ENCODE peak calls at places on chromosome X, in four cellular contexts. N is HepG2, Z is HEK293T, D is K562. I is an unnamed sample.

GRCh38 chrX:112612558-112612957 is 67.2 kb downstream of the LHFPL1 start:
- DNase-seq in Z (no peak), N (no peak), D (no peak), I (no peak)

GRCh38 chrX:55907968-55908607 is 190.5 kb downstream of the RRAGB start:
- DNase-seq in N (no peak), D (peak), Z (peak), I (peak)

GRCh38 chrX:1584237-1585011 is 7.0 kb upstream of the AKAP17A start:
- DNase-seq in D (no peak), N (no peak), Z (no peak), I (no peak)

GRCh38 chrX:18676050-18676449 is 4.1 kb upstream of the RS1 start:
- DNase-seq in Z (no peak), N (no peak), D (no peak), I (no peak)

GRCh38 chrX:28472926-28473325 is 114.3 kb upstream of the IL1RAPL1 start:
- DNase-seq in N (no peak), Z (no peak), D (no peak), I (no peak)

GRCh38 chrX:51002160-51002632 is 91.7 kb downstream of the BMP15 start:
- DNase-seq in D (no peak), Z (no peak), N (no peak), I (no peak)

GRCh38 chrX:134846042-134846441 is 144.7 kb upstream of the SMIM10 start:
- DNase-seq in N (no peak), Z (no peak), D (no peak), I (no peak)

GRCh38 chrX:37627602-37628001 is 56.1 kb downstream of the LANCL3 start:
- DNase-seq in D (no peak), N (no peak), Z (no peak), I (no peak)

GRCh38 chrX:30713061-30713525 is 59.9 kb downstream of the GK start:
- DNase-seq in D (peak), Z (peak), N (peak), I (peak)

GRCh38 chrX:135481696-135482179 is 38.7 kb upstream of the INTS6L start:
- DNase-seq in N (no peak), Z (no peak), D (no peak), I (no peak)

GRCh38 chrX:23503835-23504539 is 163.3 kb upstream of the PRDX4 start:
- DNase-seq in Z (no peak), D (no peak), N (peak), I (no peak)

GRCh38 chrX:24395775-24396174 is 35.3 kb downstream of the SUPT20HL1 start:
- DNase-seq in N (peak), D (peak), Z (peak), I (peak)

GRCh38 chrX:24862343-24862742 is 153.4 kb downstream of the ARX start:
- DNase-seq in D (no peak), N (no peak), Z (no peak), I (no peak)

GRCh38 chrX:57952320-57952678 is 42.0 kb upstream of the ZXDA start:
- DNase-seq in N (no peak), Z (no peak), D (no peak), I (no peak)

GRCh38 chrX:83510466-83511181 is 2.5 kb downstream of the POU3F4 start:
- DNase-seq in N (no peak), D (no peak), Z (no peak), I (peak)

GRCh38 chrX:129522184-129523059 is 868 bp downstream of the SMARCA1 start:
- DNase-seq in N (peak), D (peak), Z (peak), I (peak)

GRCh38 chrX:30488092-30488491 is 89.5 kb downstream of the TASL start:
- DNase-seq in D (no peak), Z (peak), N (no peak), I (no peak)

GRCh38 chrX:74179071-74179470 is 124.9 kb upstream of the ZCCHC13 start:
- DNase-seq in N (peak), D (no peak), Z (no peak), I (no peak)

GRCh38 chrX:24117288-24117687 is 32.2 kb upstream of the ZFX start:
- DNase-seq in D (no peak), Z (no peak), N (no peak), I (no peak)

DNA sequence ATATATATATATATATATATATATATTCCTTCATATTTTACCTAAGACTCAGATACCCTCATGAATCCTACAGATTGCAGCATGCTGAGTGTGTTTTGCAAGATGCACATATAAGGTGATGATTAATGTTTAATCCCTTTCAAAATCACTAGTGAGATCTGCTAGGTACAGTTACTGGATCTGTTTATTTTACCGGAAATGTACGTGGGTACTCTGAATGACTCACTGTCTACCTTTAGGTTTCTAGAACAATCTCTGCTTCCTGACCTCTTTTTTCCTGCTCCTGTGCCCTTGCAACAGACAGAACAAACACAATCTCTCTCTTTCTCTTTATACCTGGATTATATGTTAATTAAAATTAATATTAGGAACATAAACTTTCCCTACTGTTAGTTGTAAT is 379.6 kb downstream of the FAM133A start:
- DNase-seq in N (no peak), Z (no peak), D (no peak), I (no peak)
- TF ChIP-seq ELF4 in N (no peak), Z (no peak), D (no peak), I (no peak)

DNA sequence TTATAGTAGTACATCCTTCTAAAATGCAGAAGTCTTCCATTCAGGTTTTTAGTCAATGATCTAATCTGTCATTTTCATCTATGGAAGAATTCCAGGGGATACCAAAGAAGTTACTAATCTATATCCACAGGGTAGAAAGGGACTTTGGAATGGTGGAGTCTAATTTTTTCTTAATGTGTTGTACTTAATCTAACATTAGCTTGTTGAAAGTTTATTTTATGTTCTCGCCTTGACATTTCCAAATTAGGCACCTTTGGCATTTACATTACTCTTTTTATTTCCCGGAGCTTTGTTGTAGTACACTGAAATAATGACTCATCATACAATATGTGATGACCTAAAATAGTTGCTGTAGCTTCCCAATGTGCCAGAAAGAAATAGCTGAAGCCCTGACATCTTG is 91.5 kb downstream of the HTR2C start:
- DNase-seq in N (no peak), D (no peak), Z (no peak), I (no peak)
- TF ChIP-seq ELF4 in N (no peak), D (no peak), Z (no peak), I (no peak)

GRCh38 chrX:14354541-14354940 is 174.8 kb upstream of the GLRA2 start:
- DNase-seq in N (no peak), Z (no peak), D (no peak), I (no peak)

GRCh38 chrX:14357314-14357713 is 172.0 kb upstream of the GLRA2 start:
- DNase-seq in N (no peak), Z (no peak), D (no peak), I (no peak)

GRCh38 chrX:14351889-14352288 is 177.4 kb upstream of the GLRA2 start:
- DNase-seq in Z (no peak), N (no peak), D (no peak), I (no peak)

GRCh38 chrX:14356401-14356800 is 172.9 kb upstream of the GLRA2 start:
- DNase-seq in N (no peak), D (no peak), Z (no peak), I (no peak)

DNA sequence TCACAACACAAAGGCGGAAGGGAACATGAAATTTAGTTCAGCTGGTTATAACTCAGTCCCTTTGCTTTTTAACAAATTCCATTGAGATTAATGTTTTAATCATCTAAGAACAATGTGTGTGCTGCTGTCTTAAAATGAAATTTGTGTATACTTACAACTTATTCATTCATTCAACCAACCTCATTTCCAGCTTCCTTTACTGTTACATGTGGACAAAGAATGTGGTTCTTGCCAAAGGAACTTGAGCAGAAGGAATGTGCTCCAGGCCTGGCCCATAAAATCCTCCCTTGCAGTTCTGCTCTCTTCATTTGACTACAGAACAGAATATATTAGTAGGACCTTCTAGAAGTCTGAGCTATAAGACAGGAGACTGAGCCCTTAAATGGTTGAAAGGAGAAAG is 176.8 kb upstream of the GLRA2 start:
- DNase-seq in N (no peak), Z (no peak), D (no peak), I (no peak)
- TF ChIP-seq ELF4 in N (no peak), Z (no peak), D (no peak), I (no peak)

DNA sequence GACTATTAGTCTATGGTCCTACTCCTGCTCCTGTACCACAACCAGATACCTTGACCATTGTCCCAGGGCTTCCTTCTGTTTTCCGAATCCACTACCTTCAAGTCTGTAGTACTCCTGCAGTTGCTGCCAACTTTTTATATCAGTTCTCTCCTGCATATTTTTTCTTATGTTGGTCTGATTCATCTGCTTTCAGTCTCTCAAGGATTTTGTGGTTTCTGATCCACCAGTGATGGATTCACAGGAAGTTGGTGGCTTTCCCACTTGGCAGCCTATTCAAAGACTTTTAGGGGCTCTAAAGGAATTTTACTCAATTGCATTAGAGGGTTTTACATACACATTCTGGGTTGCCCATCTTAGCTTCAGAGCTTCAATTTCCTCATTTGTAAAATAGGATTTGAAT is 23.6 kb downstream of the KIF4A start:
- DNase-seq in Z (no peak), D (no peak), N (no peak), I (no peak)
- TF ChIP-seq ELF4 in Z (no peak), D (no peak), N (no peak), I (no peak)

DNA sequence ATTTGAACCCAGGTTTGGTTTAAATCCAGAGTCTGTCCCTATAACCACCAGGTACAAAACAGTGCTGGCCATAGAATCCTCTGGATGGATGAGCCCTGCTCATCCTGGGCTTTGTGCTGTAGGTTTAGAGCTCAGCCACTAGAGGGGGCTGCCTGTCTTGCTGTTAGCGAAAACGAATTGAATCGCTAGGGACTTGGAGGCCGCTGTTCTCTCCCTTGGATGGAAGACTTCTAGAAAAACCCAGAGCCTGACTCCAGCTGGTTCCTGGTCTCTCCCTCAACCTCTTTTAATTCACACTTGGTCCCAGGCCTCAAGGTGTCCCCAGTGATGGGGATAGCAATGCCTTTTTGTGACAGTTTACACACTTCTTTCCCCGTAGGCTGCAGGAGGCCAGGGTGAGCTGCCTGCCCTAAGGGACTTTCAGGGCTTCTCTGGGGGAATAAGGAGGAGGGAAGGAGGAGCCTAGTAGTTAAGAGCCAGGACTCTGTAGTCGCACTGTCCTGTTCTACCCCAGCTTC is 8.7 kb downstream of the RIPPLY1 start:
- DNase-seq in N (peak), D (peak), Z (peak), I (peak)
- TF ChIP-seq ELF4 in N (no peak), D (no peak), Z (no peak), I (no peak)

DNA sequence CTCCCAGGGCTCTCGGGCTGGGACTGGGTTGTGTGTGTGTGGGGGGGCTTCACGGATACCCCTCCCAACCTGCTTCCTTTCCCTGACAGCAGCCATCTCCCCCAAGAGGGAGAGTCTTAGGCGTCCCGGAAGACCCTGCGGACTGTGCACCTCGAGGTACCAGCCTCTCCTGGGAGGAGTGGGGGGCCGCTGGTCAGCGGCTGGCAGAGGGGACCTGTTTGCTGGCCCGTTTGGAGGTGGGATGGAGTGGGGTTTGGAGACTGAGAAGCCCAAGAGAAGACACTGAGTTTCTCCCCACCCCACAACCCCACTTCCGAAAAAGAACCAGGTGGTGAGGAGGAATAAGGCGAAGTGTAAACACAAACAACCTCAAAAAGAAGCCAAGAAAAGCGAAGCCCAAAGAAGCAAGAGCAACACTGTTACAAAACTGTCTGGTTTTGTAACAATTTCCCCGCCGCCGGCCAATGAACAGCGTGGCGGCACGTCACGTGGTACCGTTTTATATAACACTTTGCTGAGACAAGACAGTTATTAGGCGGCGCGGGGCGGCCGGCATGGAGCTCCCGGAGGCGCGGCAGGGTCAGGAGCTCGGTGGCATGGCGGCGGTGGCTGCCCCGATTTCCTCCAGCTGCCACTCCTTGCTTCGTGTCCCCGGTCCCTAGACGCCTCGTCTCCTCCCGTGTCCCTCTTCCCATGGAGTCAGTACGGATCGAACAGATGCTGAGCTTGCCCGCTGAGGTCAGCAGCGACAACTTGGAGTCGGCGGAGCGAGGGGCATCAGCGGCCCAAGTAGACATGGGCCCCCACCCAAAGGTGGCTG is at the start of gene LONRF3:
- DNase-seq in Z (no peak), N (peak), D (peak), I (no peak)
- TF ChIP-seq ELF4 in Z (no peak), N (no peak), D (no peak), I (no peak)

GRCh38 chrX:49910344-49910743 is 12.1 kb upstream of the CLCN5 start:
- DNase-seq in N (no peak), D (no peak), Z (no peak), I (no peak)
- TF ChIP-seq ELF4 in N (no peak), D (no peak), Z (no peak), I (no peak)

GRCh38 chrX:12159799-12160198 is 21.5 kb downstream of the FRMPD4 start:
- DNase-seq in Z (no peak), N (no peak), D (no peak), I (no peak)

GRCh38 chrX:12162420-12162819 is 24.1 kb downstream of the FRMPD4 start:
- DNase-seq in N (no peak), Z (no peak), D (no peak), I (no peak)
- TF ChIP-seq ELF4 in N (no peak), Z (no peak), D (no peak), I (no peak)

DNA sequence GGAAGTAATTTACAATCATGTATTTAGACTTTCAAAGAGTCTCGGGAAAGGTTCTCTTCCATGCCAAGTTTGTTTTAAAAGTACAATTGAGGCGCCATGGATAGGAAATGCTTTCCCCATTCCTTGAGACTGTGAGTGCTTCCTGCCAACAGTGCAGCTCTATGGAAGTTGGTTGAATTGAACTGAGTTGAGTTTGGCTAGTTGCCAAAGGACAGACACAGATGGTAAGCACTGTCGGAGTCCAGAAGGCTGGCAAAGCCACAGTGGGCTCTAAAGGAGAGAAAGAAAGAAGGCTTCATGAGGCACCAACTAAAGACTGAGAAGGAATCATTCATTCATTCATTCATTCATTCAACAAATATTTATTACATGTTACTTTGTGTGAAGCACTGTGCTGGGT is 4.3 kb upstream of the KCNE5 start:
- DNase-seq in D (no peak), N (no peak), Z (no peak), I (no peak)
- TF ChIP-seq ELF4 in D (no peak), N (no peak), Z (no peak), I (no peak)

GRCh38 chrX:100695991-100696390 is 35.9 kb downstream of the SYTL4 start:
- DNase-seq in N (peak), Z (no peak), D (no peak), I (no peak)
- TF ChIP-seq ELF4 in N (no peak), Z (no peak), D (no peak), I (no peak)

I was measured in WTC11.